ENCODE peak calls at places on chromosomes 4 and X, in four cellular contexts. Q, H, S and M are unnamed samples.

GRCh38 chrX:22159071-22159470 is 113.6 kb upstream of the CBLL2 start:
- DNase-seq in H (no peak), S (no peak), Q (no peak), M (no peak)

GRCh38 chr4:174538876-174539250 is 16.6 kb upstream of the HPGD start:
- DNase-seq in S (no peak), H (no peak), Q (no peak), M (no peak)

GRCh38 chr4:123478859-123479345 is 82.3 kb downstream of the SPRY1 start:
- DNase-seq in H (no peak), S (peak), Q (no peak), M (no peak)

GRCh38 chr4:122086338-122086737 is 65.8 kb upstream of the BLTP1 start:
- DNase-seq in S (no peak), H (no peak), Q (no peak), M (no peak)

GRCh38 chr4:137425281-137425680 is 107.0 kb downstream of the PCDH18 start:
- DNase-seq in S (no peak), Q (no peak), H (no peak), M (no peak)

GRCh38 chr4:56146956-56147355 is 198.2 kb downstream of the CEP135 start:
- DNase-seq in Q (no peak), S (no peak), H (no peak), M (no peak)

GRCh38 chr4:139666735-139667266 is 1.2 kb downstream of the MGST2 start:
- DNase-seq in H (no peak), Q (no peak), S (no peak), M (no peak)

GRCh38 chr4:52721968-52722814 is 29.0 kb downstream of the ERVMER34-1 start:
- DNase-seq in Q (peak), H (peak), S (peak), M (peak)

GRCh38 chrX:50448565-50448964 is 22.1 kb downstream of the DGKK start:
- DNase-seq in S (no peak), H (no peak), Q (no peak), M (no peak)